ENCODE peak calls at places on chromosomes 7 and 10, in four cellular contexts. One of them, this sample, is unnamed. For H3K4me1 and H3K9me3, the result is how much of the 10 kb centered on the place peaks cover.

GRCh38 chr7:93148135-93148534 is at the start of gene SAMD9L:
- DNase-seq in mesenchymal stem cell: peak
- DNase-seq in hepatocyte: no peak
- DNase-seq in thoracic aorta: no peak
- DNase-seq in this sample: no peak

GRCh38 chr7:22173884-22174573 is 182.9 kb downstream of the RAPGEF5 start:
- DNase-seq in thoracic aorta: no peak
- DNase-seq in mesenchymal stem cell: no peak
- DNase-seq in hepatocyte: no peak
- DNase-seq in this sample: no peak

GRCh38 chr10:132711618-132712051 is 74.3 kb downstream of the NKX6-2 start:
- DNase-seq in thoracic aorta: no peak
- DNase-seq in mesenchymal stem cell: no peak
- DNase-seq in hepatocyte: no peak
- DNase-seq in this sample: peak

GRCh38 chr7:7779888-7780287 is 61.5 kb upstream of the RPA3 start:
- DNase-seq in thoracic aorta: no peak
- DNase-seq in hepatocyte: no peak
- DNase-seq in mesenchymal stem cell: peak
- DNase-seq in this sample: no peak

GRCh38 chr10:19853839-19854238 is 37.6 kb downstream of the PLXDC2 start:
- DNase-seq in thoracic aorta: no peak
- DNase-seq in mesenchymal stem cell: no peak
- DNase-seq in hepatocyte: no peak
- DNase-seq in this sample: no peak

GRCh38 chr10:119306514-119306951 is 99.2 kb downstream of the GRK5 start:
- DNase-seq in thoracic aorta: no peak
- DNase-seq in mesenchymal stem cell: peak
- DNase-seq in hepatocyte: peak
- DNase-seq in this sample: no peak

GRCh38 chr10:127849896-127850295 is 42.8 kb downstream of the CLRN3 start:
- DNase-seq in mesenchymal stem cell: no peak
- DNase-seq in hepatocyte: no peak
- DNase-seq in thoracic aorta: no peak
- DNase-seq in this sample: no peak

GRCh38 chr7:26376208-26376917 is 84.7 kb downstream of the SNX10 start:
- DNase-seq in hepatocyte: peak
- DNase-seq in thoracic aorta: no peak
- DNase-seq in mesenchymal stem cell: no peak
- DNase-seq in this sample: no peak

GRCh38 chr10:105742923-105743322 is 1101.8 kb downstream of the SORCS3 start:
- DNase-seq in thoracic aorta: no peak
- DNase-seq in hepatocyte: no peak
- DNase-seq in mesenchymal stem cell: no peak
- DNase-seq in this sample: no peak

GRCh38 chr7:22094413-22095304 is 149.0 kb upstream of the CDCA7L start:
- DNase-seq in mesenchymal stem cell: peak
- DNase-seq in thoracic aorta: no peak
- DNase-seq in hepatocyte: no peak
- DNase-seq in this sample: no peak

GRCh38 chr10:110903280-110904278 is 15.4 kb downstream of the BBIP1 start:
- DNase-seq in thoracic aorta: no peak
- DNase-seq in hepatocyte: no peak
- DNase-seq in mesenchymal stem cell: peak
- DNase-seq in this sample: no peak

GRCh38 chr7:151081170-151082101 is 827 bp upstream of the FASTK start:
- DNase-seq in hepatocyte: peak
- DNase-seq in thoracic aorta: no peak
- DNase-seq in mesenchymal stem cell: peak
- DNase-seq in this sample: peak

GRCh38 chr7:121204537-121204936 is 124.3 kb upstream of the WNT16 start:
- DNase-seq in hepatocyte: peak
- DNase-seq in mesenchymal stem cell: peak
- DNase-seq in thoracic aorta: no peak
- DNase-seq in this sample: no peak

GRCh38 chr7:74272305-74273038 is 16.7 kb upstream of the CLIP2 start:
- DNase-seq in mesenchymal stem cell: peak
- DNase-seq in thoracic aorta: peak
- DNase-seq in hepatocyte: peak
- DNase-seq in this sample: peak

GRCh38 chr10:90313548-90314325 is 544.1 kb downstream of the HTR7 start:
- DNase-seq in thoracic aorta: no peak
- DNase-seq in hepatocyte: no peak
- DNase-seq in mesenchymal stem cell: peak
- DNase-seq in this sample: no peak

GRCh38 chr10:132788831-132789219 is 2.9 kb upstream of the NKX6-2 start:
- DNase-seq in hepatocyte: no peak
- DNase-seq in mesenchymal stem cell: no peak
- DNase-seq in thoracic aorta: no peak
- DNase-seq in this sample: no peak

GRCh38 chr7:40151504-40151903 is 16.7 kb downstream of the SUGCT start:
- DNase-seq in thoracic aorta: no peak
- DNase-seq in mesenchymal stem cell: no peak
- DNase-seq in hepatocyte: no peak
- DNase-seq in this sample: no peak

GRCh38 chr7:155590215-155591023 is 44.1 kb upstream of the CNPY1 start:
- DNase-seq in thoracic aorta: no peak
- DNase-seq in mesenchymal stem cell: peak
- DNase-seq in hepatocyte: peak
- DNase-seq in this sample: no peak

GRCh38 chr10:34213805-34214197 is 601.3 kb downstream of the PARD3 start:
- DNase-seq in hepatocyte: no peak
- DNase-seq in mesenchymal stem cell: no peak
- DNase-seq in thoracic aorta: no peak
- DNase-seq in this sample: no peak

GRCh38 chr10:73910764-73911552 is at the start of gene PLAU:
- DNase-seq in mesenchymal stem cell: peak
- DNase-seq in thoracic aorta: no peak
- DNase-seq in hepatocyte: peak
- DNase-seq in this sample: peak

GRCh38 chr10:110364531-110364937 is 59.8 kb upstream of the SMNDC1 start:
- DNase-seq in hepatocyte: no peak
- DNase-seq in mesenchymal stem cell: no peak
- DNase-seq in thoracic aorta: no peak
- DNase-seq in this sample: no peak

GRCh38 chr7:132362059-132362458 is 214.2 kb downstream of the PLXNA4 start:
- DNase-seq in mesenchymal stem cell: no peak
- DNase-seq in thoracic aorta: no peak
- DNase-seq in hepatocyte: no peak
- DNase-seq in this sample: no peak

GRCh38 chr7:38310601-38311057 is 37.2 kb upstream of the TARP start:
- DNase-seq in mesenchymal stem cell: peak
- DNase-seq in hepatocyte: no peak
- DNase-seq in thoracic aorta: no peak
- DNase-seq in this sample: peak

GRCh38 chr10:46557319-46558140 is 1.1 kb upstream of the GPRIN2 start:
- DNase-seq in thoracic aorta: peak
- DNase-seq in hepatocyte: no peak
- DNase-seq in mesenchymal stem cell: no peak
- DNase-seq in this sample: peak

GRCh38 chr10:114403545-114404161 is 649 bp downstream of the AFAP1L2 start:
- DNase-seq in hepatocyte: no peak
- DNase-seq in thoracic aorta: no peak
- DNase-seq in mesenchymal stem cell: peak
- DNase-seq in this sample: no peak
- H3K27ac ChIP-seq in hepatocyte: no peak
- H3K27ac ChIP-seq in thoracic aorta: peak
- H3K27ac ChIP-seq in mesenchymal stem cell: no peak
- H3K27ac ChIP-seq in this sample: peak

DNA sequence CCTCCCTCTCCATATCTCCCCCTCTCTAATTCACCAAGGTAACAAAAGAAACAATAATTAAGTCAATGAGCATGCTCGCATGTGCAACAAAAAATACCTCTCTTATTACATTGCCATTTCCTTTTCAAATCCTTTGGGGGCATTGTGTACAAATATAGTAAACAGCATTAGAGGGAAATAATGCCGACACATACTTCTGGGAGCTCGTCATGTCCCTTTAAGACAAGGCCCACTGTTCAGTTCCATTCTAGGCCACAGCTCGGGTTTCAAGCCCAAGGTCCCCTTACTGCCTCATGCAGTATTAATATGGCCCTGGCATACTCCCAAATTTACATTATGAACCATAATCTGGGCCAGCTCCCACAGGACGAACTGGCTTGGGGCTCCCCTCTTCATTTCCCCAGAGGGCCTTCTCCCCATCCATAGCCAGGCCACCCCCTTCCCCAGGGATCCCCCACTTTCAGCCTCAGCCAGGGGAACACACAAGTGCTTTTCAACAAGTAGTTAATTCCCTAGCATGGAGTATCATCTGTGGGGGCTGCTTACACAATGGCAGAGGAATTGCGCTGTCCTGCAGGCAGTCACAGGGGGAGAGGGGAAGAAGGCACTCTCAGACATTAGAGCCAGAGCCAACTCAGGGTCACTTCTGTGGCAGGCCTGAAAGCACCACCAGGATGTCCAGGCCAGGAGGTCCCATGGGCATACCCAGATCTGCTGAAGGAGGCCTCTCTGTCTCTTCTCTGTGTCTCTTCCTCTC is 110.6 kb downstream of the KCNMA1 start:
- DNase-seq in mesenchymal stem cell: peak
- DNase-seq in hepatocyte: no peak
- DNase-seq in thoracic aorta: no peak
- DNase-seq in this sample: no peak
- H3K4me1 ChIP-seq in mesenchymal stem cell: under half
- H3K4me1 ChIP-seq in hepatocyte: under half
- H3K4me1 ChIP-seq in thoracic aorta: half or more
- H3K4me1 ChIP-seq in this sample: under half

DNA sequence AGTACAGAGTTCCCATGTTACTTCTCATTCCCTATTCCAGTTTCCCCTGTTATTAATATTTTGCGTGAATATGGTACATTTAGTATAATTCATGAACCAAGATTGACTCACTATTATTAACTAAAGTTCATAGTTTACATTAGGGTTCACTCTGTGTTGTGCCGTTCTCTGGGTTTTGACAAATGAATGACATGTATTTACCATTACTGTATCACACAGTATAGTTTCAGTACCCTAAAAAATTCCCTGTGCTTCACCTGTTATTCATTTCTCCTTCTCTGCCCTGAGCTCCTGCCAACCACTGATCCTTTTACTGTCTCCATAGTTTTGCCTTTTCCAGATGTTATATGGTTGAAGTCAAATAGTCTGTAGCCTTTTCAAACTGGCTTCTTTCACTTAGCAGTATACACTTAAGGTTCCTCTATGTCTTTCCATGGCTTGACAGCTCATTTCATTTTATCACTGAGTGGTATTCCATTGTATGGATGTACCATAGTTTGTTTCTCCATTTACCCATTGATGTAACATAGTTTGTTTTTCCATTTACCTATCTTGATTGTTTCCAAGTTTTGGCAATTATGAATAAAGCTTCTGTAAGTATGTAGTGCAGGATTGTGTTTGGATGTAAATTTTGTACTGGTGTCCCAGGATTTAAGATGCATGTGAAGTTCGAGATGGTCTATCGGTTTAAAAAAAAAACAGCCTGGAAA is 58.8 kb downstream of the CDK14 start:
- DNase-seq in thoracic aorta: no peak
- DNase-seq in hepatocyte: no peak
- DNase-seq in mesenchymal stem cell: no peak
- DNase-seq in this sample: no peak
- H3K9me3 ChIP-seq in thoracic aorta: under half
- H3K9me3 ChIP-seq in hepatocyte: under half
- H3K9me3 ChIP-seq in mesenchymal stem cell: under half
- H3K9me3 ChIP-seq in this sample: under half

GRCh38 chr10:95837368-95837776 is 70.4 kb upstream of the CC2D2B start:
- DNase-seq in mesenchymal stem cell: no peak
- DNase-seq in thoracic aorta: no peak
- DNase-seq in hepatocyte: no peak
- DNase-seq in this sample: no peak

GRCh38 chr10:95837783-95838182 is 70.0 kb upstream of the CC2D2B start:
- DNase-seq in mesenchymal stem cell: no peak
- DNase-seq in thoracic aorta: no peak
- DNase-seq in hepatocyte: no peak
- DNase-seq in this sample: no peak

GRCh38 chr10:95835149-95835860 is 72.5 kb upstream of the CC2D2B start:
- DNase-seq in mesenchymal stem cell: peak
- DNase-seq in thoracic aorta: no peak
- DNase-seq in hepatocyte: no peak
- DNase-seq in this sample: no peak

GRCh38 chr10:95835911-95836310 is 71.9 kb upstream of the CC2D2B start:
- DNase-seq in mesenchymal stem cell: no peak
- DNase-seq in thoracic aorta: no peak
- DNase-seq in hepatocyte: no peak
- DNase-seq in this sample: no peak

DNA sequence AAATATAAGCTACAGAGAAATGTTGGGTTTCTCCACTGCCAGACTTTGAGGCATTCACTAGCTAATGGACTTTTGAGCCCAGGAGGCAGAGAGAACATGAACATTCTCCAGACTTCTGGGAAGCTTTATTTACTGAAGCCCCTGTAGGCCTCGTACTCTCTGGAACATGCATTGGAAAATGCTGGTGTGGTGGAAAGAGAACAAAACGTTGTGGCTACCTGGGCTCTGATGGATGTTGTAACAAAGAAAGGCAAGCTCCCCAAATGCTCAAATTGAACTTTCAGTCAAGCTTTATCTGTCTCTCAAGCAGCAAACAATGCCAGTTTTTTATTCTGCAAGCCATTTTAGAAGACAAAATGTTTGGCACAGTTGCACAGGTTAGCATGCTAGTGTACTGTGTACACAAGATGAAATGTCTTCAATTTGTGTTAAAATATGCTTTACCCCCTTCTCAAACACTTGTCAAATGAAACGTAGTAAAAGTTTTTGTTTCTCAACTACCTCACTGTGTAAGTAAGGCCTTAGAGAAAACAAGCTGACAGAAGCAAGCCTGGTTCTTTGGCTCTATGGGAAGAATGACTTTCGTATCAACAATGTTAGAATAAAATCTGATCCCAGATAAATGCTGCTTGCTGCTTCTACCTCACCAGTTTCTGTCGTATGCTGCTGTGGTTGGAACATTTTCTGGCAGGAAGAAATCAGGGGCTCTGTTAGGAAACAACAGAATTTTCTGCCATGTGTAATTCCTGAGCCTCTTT is 71.0 kb upstream of the CC2D2B start:
- DNase-seq in thoracic aorta: no peak
- DNase-seq in mesenchymal stem cell: peak
- DNase-seq in hepatocyte: no peak
- DNase-seq in this sample: no peak
- H3K27ac ChIP-seq in thoracic aorta: peak
- H3K27ac ChIP-seq in mesenchymal stem cell: no peak
- H3K27ac ChIP-seq in hepatocyte: peak
- H3K27ac ChIP-seq in this sample: peak

GRCh38 chr10:79108728-79109127 is 40.0 kb downstream of the ZMIZ1 start:
- DNase-seq in hepatocyte: no peak
- DNase-seq in mesenchymal stem cell: no peak
- DNase-seq in thoracic aorta: no peak
- DNase-seq in this sample: no peak
- H3K4me1 ChIP-seq in hepatocyte: under half
- H3K4me1 ChIP-seq in mesenchymal stem cell: half or more
- H3K4me1 ChIP-seq in thoracic aorta: under half
- H3K4me1 ChIP-seq in this sample: half or more

GRCh38 chr7:42552227-42552626 is 315.2 kb upstream of the GLI3 start:
- DNase-seq in thoracic aorta: no peak
- DNase-seq in mesenchymal stem cell: no peak
- DNase-seq in hepatocyte: no peak
- DNase-seq in this sample: no peak
- H3K9me3 ChIP-seq in thoracic aorta: under half
- H3K9me3 ChIP-seq in mesenchymal stem cell: under half
- H3K9me3 ChIP-seq in hepatocyte: under half
- H3K9me3 ChIP-seq in this sample: under half

This sample was measured in tibial artery.